ENCODE peak calls at places on chromosomes 12 and 14, in four cellular contexts. W is sigmoid colon, N is H54, U is HCT116. X is an unnamed sample.

GRCh38 chr12:91387461-91388134 is 205.0 kb upstream of the DCN start:
- DNase-seq in W (no peak), N (no peak), U (no peak), X (no peak)

GRCh38 chr12:104436790-104437189 is 20.0 kb upstream of the CHST11 start:
- DNase-seq in W (no peak), N (no peak), U (no peak), X (no peak)

GRCh38 chr12:13945641-13946040 is 35.8 kb downstream of the GRIN2B start:
- DNase-seq in W (no peak), N (no peak), U (no peak), X (no peak)

GRCh38 chr14:106665814-106666213 is 1139.4 kb downstream of the TMEM121 start:
- DNase-seq in W (no peak), N (no peak), U (no peak), X (no peak)

GRCh38 chr14:65361920-65362319 is 50.6 kb upstream of the FUT8 start:
- DNase-seq in W (no peak), N (no peak), U (no peak), X (peak; percentile 60)

GRCh38 chr12:90174198-90174510 is 465.5 kb upstream of the ATP2B1 start:
- DNase-seq in W (no peak), N (no peak), U (peak; percentile 6), X (no peak)

GRCh38 chr14:25349269-25349668 is 299.3 kb upstream of the STXBP6 start:
- DNase-seq in W (no peak), N (no peak), U (no peak), X (no peak)

GRCh38 chr12:12804432-12804886 is 8.7 kb upstream of the DDX47 start:
- DNase-seq in W (no peak), N (peak; percentile 45), U (peak; percentile 70), X (no peak)

GRCh38 chr14:56371737-56372136 is 207.9 kb upstream of the TMEM260 start:
- DNase-seq in W (no peak), N (no peak), U (no peak), X (no peak)

GRCh38 chr12:108914031-108914630 is 34.2 kb downstream of the DAO start:
- DNase-seq in W (no peak), N (no peak), U (no peak), X (no peak)

DNA sequence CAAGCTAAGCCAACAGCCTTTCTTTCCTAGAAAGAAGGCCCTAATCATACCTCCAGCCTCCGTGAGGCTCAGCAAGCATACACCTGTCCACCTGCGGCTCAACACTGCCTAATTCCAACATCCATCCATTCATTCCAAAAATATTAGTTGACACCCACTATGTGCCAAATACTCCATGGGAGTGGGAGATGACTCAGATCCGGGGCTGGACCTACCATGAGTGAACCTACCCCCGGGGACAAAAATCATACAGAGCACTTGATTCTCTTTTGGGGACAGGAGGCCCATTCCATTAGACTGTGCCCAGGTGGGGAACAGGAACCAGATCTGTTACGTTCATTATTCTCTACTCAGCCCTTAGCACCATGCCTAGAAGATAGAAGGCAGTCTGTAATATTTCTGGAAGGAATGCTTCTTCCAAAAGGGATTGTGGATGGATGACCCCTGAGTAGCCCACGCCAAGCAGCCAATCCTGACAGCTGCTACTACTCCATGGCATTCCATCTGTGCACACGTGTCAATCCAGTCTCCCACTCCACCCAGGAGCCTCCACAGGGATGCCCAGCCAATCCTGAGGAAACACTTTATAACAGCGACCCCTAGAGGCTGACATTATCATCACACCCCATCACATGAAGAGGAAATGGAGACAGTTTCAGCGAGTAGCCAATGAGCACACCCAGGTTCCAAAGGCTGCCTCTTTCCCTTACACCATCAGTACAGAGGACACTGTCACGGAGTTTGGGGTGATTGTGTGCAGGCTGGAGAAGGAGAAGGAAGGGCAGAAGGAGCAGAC is 170.7 kb downstream of the ESRRB start:
- DNase-seq in W (no peak), N (peak; percentile 58), U (peak; percentile 50), X (no peak)
- TF ChIP-seq POLR2A in W (no peak), N (no peak), U (no peak), X (no peak)

DNA sequence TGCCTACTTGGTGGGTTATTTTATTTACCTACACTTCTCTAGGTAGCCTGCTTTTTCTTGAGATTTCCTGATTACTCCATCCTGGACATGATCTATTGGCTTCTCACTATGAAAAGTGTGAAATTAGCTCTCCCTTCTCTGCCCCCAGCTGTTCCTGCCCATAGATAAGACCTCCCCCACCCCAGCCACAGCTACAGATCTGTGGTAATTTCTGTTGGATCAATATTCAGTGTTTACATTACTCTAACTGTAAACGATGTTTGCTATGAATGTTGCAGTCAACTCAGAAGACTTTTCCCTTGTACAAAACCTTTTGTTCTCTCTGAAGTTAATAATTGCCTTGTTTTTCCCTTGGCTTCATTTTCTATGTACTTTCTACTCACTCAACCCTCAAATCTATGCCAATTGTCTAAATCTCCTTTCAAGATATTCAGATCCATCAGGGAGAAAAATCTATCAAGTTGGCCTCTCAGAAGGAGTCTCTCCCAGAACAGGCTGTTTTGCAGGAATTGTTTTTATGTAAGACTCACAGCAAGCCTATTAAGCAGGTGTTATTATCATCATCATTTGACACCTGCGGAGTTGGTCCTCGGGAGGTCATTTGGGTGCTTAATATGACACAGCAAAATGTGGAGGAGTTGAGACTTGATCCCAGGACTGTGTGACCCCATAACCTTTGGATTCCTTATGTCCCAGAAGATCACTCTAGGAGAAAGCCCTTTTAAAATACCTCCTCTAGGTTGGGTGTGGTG is 227.4 kb downstream of the SUDS3 start:
- DNase-seq in W (no peak), N (no peak), U (no peak), X (no peak)
- TF ChIP-seq POLR2A in W (no peak), N (no peak), U (no peak), X (no peak)

DNA sequence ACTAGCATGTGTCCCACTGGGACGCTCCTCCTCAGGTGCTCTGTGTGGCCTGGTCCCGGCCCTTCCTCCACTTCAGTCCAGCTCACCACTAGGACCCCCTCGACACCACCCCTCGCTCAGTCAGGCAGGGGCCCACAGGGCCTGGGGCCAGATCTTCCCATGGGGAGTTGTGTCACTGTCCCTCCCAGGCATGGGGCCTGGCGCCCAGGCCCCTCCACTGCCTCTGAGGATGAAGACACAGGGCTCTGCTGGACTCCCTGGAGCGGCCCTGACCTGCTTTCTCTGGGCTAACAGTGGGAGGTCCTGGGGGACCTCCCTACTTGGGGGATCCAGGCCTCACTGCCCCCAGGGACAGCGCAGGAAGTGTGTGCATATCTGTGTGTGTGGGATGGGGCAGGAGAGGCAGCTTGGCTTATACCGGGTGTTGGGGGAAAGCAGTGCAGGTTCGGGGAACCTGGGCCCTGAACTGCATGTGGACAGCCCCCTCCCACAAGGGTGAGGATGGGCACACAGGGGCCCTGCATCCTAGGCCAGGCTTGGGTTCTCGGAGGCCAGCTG is 43.8 kb downstream of the KRT80 start:
- DNase-seq in W (no peak), N (no peak), U (no peak), X (no peak)
- TF ChIP-seq POLR2A in W (no peak), N (no peak), U (peak; percentile 4), X (no peak)

GRCh38 chr12:112906712-112907414 is at the start of gene OAS1:
- DNase-seq in W (no peak), N (peak; percentile 54), U (no peak), X (peak; percentile 35)
- TF ChIP-seq POLR2A in W (no peak), N (no peak), U (no peak), X (no peak)

DNA sequence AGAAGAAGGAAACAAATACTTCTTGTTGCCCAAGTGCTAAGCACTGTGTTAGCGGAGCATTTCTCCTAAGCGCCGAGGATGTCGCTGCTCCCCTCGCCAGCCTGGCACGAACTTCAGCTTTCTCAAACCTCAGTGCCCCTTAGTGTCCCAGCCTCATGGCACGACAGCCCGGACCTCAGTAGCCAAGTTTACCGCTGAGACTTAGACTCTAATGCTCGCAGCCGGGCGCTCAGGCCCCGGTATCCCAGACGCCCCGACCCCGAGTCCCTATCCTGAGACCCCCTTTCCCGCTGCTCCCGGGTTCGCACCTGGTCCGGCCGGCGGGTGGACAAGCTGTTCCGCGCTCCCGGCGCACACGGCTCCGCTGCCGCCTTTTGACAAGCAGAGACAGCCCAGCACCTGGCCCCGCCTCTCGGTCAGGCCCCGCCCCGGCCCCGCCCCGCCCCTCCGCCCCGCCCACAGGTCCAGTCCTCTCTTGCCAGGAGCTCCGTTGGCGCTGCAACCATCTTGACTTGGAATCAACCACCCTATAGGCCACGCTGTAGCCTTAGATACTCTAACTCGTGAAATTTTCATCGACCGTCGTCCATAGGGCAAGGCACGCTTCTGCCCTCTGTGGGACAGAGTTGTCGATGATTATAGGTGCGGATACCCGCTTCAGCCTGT is at the start of gene VDR:
- DNase-seq in W (peak; percentile 85), N (peak; percentile 92), U (peak; percentile 87), X (peak; percentile 83)
- TF ChIP-seq POLR2A in W (no peak), N (peak; percentile 40), U (peak; percentile 56), X (no peak)

DNA sequence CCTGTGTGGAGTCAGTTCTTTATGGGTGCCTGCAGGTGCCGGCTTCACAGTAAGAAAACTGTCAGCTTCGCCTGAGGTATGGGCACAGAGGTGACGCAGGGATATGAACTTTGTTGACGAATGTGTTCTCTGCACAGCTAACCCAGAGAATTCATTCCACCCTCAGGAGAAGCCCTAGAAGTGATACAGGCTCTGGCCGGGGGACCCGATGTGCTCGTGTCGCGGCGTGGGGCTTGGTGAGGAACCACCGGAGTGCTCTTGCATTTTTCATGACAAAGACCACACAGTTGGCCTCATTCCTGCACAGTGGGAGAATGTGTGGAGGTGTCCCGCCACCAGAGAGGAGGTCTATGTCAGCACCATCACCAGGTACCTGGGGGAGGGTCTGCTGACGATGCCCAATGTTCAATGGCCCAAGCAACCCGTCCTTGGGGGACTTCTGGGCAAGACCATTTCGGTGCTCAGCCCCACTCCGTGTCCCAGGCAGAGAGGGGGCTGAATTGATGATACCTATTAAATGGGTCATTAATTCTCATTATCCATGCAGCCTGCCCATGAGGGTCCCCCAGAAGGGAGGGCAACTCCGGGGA is 147.5 kb upstream of the RTL1 start:
- DNase-seq in W (no peak), N (no peak), U (no peak), X (no peak)
- TF ChIP-seq POLR2A in W (no peak), N (no peak), U (no peak), X (no peak)

GRCh38 chr14:34778744-34779143 is 64.4 kb upstream of the CFL2 start:
- DNase-seq in W (no peak), N (no peak), U (no peak), X (no peak)

GRCh38 chr14:34782031-34782430 is 67.6 kb upstream of the CFL2 start:
- DNase-seq in W (no peak), N (no peak), U (no peak), X (no peak)

GRCh38 chr14:34780646-34781045 is 66.3 kb upstream of the CFL2 start:
- DNase-seq in W (no peak), N (no peak), U (no peak), X (no peak)

GRCh38 chr14:34785223-34786006 is 71.0 kb upstream of the CFL2 start:
- DNase-seq in W (no peak), N (no peak), U (no peak), X (no peak)

GRCh38 chr14:34781242-34781641 is 66.8 kb upstream of the CFL2 start:
- DNase-seq in W (no peak), N (peak; percentile 27), U (no peak), X (no peak)
- TF ChIP-seq POLR2A in W (no peak), N (no peak), U (no peak), X (no peak)

DNA sequence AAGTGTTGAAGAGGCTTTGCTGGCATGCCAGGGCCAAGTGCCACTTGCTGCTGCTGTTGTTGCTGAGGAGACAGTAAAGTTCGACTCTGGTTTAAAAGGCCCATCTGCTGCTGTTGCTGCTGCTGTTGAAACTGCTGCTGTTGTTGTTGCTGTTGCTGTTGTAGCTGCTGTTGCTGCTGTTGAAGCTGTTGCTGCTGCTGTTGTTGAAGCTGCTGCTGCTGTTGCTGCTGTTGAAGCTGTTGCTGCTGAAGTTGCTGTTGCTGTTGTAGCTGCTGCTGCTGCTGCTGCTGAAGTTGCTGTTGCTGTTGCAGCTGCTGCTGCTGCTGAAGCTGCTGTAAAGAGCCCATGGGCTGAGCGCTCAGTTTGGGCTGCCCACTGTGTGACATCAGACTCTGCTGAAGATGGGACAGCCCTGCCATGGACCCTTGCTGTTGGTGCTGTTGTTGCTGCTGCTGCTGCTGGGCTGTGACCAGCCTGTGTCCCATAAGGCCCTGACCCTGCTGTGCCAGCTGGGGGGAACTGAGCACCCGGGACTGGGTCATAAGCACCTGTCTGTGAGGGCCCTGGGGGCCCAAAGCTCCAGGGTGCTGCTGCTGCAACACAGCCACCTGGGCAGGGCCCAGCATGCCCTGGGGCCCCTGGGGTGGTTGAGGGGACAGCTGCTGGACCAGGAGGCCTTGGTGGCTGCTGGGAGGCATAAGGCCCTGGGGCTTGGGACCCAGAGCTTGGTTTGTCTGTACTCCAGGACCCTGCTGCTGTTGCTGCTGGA is 14.3 kb upstream of the PRKAG1 start:
- DNase-seq in W (no peak), N (no peak), U (no peak), X (no peak)
- TF ChIP-seq POLR2A in W (no peak), N (no peak), U (no peak), X (no peak)